ENCODE peak calls at places on chromosomes 1 and 21, in six cellular contexts. B is BJ, T is fibroblast of lung, H is H7, G is lower lobe of right lung, L is AG10803. Q is an unnamed sample.

GRCh38 chr1:215482079-215482478 is 85.0 kb upstream of the KCTD3 start:
- DNase-seq in T (no peak), G (no peak), L (no peak), B (no peak), H (no peak), Q (no peak)

GRCh38 chr1:231844986-231845502 is 218.5 kb downstream of the DISC1 start:
- DNase-seq in B (no peak), L (peak), T (peak), H (no peak), G (no peak), Q (no peak)

GRCh38 chr1:192263436-192263835 is 53.4 kb upstream of the RGS21 start:
- DNase-seq in L (peak), H (no peak), B (peak), G (no peak), T (peak), Q (peak)

GRCh38 chr1:165887877-165888551 is 60.6 kb downstream of the UCK2 start:
- DNase-seq in H (no peak), L (no peak), G (no peak), B (no peak), T (no peak), Q (no peak)

GRCh38 chr1:223212441-223212840 is 69.4 kb upstream of the TLR5 start:
- DNase-seq in L (no peak), G (no peak), H (no peak), B (no peak), T (no peak), Q (no peak)

GRCh38 chr1:203906932-203907331 is 45.5 kb downstream of the SNRPE start:
- DNase-seq in L (peak), H (no peak), B (peak), G (no peak), T (peak), Q (peak)

GRCh38 chr1:101757985-101758384 is 238.7 kb downstream of the OLFM3 start:
- DNase-seq in L (no peak), B (no peak), G (no peak), T (no peak), H (no peak), Q (no peak)

GRCh38 chr1:153805042-153805745 is 30.0 kb downstream of the SLC27A3 start:
- DNase-seq in G (peak), H (no peak), B (peak), L (peak), T (peak), Q (peak)

GRCh38 chr1:234986750-234987414 is 141.8 kb downstream of the TOMM20 start:
- DNase-seq in G (no peak), B (no peak), T (no peak), H (no peak), L (no peak), Q (peak)

GRCh38 chr1:22591576-22591975 is 28.3 kb downstream of the EPHA8 start:
- DNase-seq in G (no peak), T (no peak), H (no peak), B (no peak), L (no peak), Q (no peak)

GRCh38 chr1:67429528-67430357 is 459 bp downstream of the SERBP1 start:
- DNase-seq in B (no peak), H (peak), T (no peak), L (no peak), G (peak), Q (peak)

GRCh38 chr1:161531986-161532875 is 7.9 kb downstream of the HSPA6 start:
- DNase-seq in G (no peak), B (no peak), H (peak), L (no peak), T (no peak), Q (peak)

GRCh38 chr21:29164330-29164942 is 34.0 kb downstream of the MAP3K7CL start:
- DNase-seq in H (peak), L (peak), B (no peak), T (peak), G (no peak), Q (peak)

GRCh38 chr1:186828612-186829542 is at the start of gene PLA2G4A:
- DNase-seq in L (peak), T (peak), G (peak), H (peak), B (peak), Q (peak)

DNA sequence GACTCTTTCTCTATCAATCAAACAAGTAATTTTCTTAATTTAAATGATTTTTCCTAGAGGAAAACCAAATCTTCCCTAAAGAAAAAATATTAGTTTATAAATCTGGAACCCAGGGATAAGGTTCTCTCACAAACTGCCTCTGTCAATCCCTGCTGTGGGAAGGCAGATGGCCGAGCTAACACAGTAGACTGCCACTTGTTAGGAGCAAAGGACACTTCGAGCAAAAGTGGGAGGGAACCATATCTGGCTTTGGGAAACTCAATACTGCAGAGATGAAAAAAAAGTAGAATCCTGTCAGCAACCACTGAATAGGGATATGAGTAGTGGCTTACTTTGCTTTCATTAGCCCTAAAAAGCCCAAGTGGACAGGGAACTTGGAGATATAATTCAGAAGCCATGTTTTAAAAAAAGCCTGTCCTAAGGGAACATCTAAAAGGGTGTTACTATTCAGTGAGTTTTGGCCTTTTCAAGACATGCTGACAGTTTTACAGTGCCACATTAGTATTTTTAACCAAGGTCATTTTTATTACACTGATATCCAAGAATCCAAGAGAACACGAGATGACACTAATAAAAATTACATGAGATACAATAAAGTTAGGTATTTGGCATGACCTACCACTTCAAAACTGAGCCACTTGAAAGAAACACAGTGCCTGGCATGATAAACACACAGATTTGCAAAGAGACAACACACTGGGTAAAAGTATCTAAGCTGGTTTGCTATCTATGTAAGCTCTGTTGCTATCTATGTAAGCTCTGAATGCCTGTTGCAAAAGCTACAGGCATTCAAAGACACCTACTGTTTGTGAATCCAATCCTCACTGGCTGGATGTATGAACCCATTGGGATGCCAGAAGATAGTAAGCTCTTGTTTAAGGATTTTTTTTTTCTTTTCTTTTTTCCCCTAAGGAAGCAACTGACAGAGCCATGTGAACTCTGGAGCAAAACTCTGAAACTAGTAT is 21.4 kb downstream of the TEX38 start:
- DNase-seq in H (no peak), G (no peak), T (no peak), L (no peak), B (no peak), Q (no peak)
- H3K4me3 ChIP-seq in H (no peak), G (no peak), T (no peak), L (no peak), B (no peak), Q (no peak)

GRCh38 chr1:224802596-224802995 is 126.9 kb upstream of the DNAH14 start:
- DNase-seq in H (no peak), L (no peak), B (no peak), T (no peak), G (no peak), Q (no peak)

GRCh38 chr1:224799083-224799482 is 130.4 kb upstream of the DNAH14 start:
- DNase-seq in B (no peak), G (no peak), H (no peak), L (no peak), T (no peak), Q (no peak)

GRCh38 chr1:224804220-224804619 is 125.3 kb upstream of the DNAH14 start:
- DNase-seq in L (no peak), G (no peak), T (no peak), H (no peak), B (no peak), Q (no peak)

GRCh38 chr1:224801761-224802490 is 127.5 kb upstream of the DNAH14 start:
- DNase-seq in B (no peak), G (no peak), T (no peak), L (no peak), H (no peak), Q (no peak)

DNA sequence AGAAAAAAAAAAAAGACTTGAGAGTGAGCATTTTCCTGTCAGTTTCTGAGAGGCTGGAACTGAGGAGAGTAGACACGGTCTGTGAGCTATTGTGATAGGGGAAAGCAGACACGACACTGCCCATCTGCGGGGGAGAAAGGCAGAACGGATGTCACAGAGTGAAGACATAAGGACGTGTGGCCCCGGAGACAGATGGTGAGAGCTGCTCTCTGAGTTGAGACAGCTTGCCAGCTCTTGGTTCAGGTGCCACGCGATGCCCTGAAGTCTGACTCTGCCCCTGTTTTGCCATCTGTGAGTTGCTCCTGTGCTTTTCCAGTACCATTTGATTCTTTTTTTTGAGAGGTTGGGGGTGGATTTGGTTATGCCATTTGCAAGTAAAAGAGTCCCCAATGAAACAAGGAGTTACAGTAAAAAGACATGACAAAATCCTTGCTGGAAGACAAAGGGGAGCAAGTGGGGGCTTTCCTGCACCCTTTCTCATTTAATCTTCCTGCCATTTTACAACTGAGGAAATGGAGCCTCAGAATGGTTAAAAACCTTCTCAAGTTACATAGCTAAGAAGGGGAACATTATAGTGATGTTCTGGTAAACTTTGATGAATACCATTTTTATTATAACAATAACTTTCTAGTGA is 128.9 kb upstream of the DNAH14 start:
- DNase-seq in H (peak), G (no peak), B (no peak), T (no peak), L (no peak), Q (no peak)
- H3K4me3 ChIP-seq in H (no peak), G (no peak), B (no peak), T (no peak), L (no peak), Q (no peak)

GRCh38 chr1:228889289-228889688 is 154.0 kb downstream of the RHOU start:
- DNase-seq in B (no peak), T (no peak), G (no peak), H (no peak), L (no peak), Q (no peak)
- H3K4me3 ChIP-seq in B (no peak), T (no peak), G (no peak), H (no peak), L (no peak), Q (no peak)

DNA sequence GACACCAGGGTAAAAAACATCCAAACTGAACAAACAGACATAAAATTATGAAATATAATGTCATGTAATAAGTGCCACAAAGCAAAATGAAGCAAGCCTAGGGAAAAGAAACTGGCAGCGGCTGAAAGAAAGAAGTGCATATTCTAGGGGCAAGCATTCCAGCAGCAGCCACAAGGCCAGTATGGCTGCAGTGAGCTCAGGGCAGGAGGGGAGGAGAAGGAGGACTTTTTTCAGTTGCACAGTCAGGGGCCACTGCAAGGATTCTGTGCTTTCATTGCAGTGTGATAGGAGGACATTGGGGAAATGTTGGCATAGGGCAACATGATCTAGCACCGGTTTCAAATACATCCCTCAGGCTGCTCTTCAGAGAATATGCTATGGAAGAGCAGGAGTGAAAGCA is 263.8 kb downstream of the NEGR1 start:
- DNase-seq in T (no peak), L (no peak), H (peak), B (no peak), G (no peak), Q (no peak)
- H3K4me3 ChIP-seq in T (no peak), L (no peak), H (no peak), B (no peak), G (no peak), Q (no peak)

DNA sequence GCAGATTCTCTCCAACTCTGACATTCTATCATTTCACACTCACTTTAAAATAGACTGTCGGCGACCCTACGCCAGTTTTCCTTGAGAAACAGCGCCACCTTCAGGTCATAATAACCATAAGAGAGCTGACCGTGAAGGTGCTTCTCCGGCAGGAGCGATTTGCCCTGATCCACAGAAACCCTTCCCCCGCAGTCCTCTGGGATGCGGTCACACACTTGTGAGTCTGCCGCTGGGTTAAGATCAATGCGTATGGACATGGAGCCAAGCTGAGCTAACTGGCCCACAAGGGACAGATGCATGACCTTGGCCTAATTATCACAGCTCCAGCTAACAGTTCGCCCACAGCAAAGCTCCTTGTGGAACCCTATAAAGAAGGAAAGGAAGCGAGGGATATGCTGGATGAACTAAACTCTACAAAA is 32.8 kb upstream of the IFNAR2 start:
- DNase-seq in L (peak), B (no peak), T (peak), H (peak), G (peak), Q (peak)
- H3K4me3 ChIP-seq in L (no peak), B (no peak), T (no peak), H (no peak), G (no peak), Q (no peak)

DNA sequence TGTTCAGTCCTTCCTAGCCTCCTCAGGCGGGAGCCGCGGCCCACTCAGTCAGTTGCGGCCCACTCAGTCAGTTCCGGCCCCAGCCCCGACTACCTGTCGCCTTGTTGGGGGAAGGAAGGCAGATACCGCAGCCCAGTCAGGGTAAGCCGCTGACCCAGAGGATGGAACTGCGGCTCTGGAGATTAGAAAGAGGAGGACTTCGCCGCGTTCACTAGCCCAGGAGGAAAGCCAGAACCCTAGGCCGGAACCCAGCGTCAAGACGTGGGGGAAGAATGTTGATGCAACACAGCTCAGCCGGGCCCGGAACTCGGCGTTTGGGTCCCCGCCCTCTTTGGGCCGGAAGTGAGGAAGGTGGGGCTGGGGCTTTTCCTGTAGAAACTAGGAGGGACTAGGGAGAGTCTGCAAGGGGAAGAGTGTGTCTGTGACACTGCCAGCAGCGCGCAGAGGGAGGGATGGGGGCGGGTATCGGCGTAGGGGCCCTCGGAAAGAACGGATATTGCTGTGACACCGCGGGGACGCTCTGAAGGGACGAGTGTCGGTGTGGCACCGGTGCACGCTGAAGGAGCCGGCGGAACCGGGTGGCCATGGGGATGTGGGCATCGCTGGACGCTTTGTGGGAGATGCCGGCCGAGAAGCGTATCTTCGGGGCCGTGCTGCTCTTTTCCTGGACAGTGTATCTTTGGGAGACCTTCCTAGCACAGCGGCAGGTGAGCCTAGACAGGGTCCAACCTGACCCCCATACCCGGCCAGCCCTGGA is at the start of gene ZMPSTE24:
- DNase-seq in T (peak), G (peak), B (peak), H (peak), L (peak), Q (peak)
- H3K4me3 ChIP-seq in T (peak), G (peak), B (peak), H (peak), L (peak), Q (peak)

GRCh38 chr1:155890251-155890650 is 20.9 kb downstream of the RIT1 start:
- DNase-seq in T (no peak), B (no peak), L (no peak), H (no peak), G (no peak), Q (no peak)

GRCh38 chr1:155897746-155898145 is 13.4 kb downstream of the RIT1 start:
- DNase-seq in H (no peak), G (no peak), L (no peak), B (no peak), T (no peak), Q (no peak)

GRCh38 chr1:155892801-155893200 is 18.3 kb downstream of the RIT1 start:
- DNase-seq in H (no peak), L (peak), G (no peak), T (peak), B (no peak), Q (peak)

GRCh38 chr1:155889566-155889965 is 21.6 kb downstream of the RIT1 start:
- DNase-seq in B (no peak), H (no peak), L (no peak), G (no peak), T (peak), Q (no peak)

DNA sequence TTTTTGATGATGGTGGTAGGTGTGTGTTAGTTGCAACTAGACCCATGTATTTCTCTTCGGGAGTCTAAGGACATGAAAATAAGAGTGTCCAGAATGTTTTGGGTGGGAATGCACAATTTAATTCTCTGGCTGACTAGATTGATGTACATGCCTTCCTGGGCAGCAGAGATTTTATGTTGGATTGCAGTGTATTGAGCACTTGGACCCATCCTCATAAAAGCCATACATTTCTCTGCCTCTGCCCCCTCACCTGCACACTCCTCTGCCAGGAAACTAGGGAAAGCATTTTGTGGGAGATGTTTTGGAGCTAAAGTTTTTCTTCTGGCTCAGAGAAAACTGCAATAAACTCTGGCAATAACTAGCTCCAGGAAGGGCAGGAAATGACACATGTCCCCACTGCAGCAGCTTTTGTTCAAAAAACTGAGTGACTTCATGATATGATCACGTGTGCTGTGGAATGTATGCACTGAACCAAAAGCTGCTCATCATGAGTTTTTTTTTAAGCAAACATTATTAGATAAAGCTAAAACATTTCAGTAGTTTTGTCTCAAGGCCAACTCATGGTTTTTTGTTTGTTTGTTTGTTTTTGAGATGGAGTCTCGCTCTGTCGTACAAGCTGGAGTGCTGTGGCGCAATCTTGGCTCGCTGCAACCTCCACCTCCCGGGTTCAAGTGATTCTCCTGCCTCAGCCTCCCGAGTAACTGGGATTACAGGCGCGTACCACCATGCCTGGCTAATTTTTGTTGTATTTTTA is 17.6 kb downstream of the RIT1 start:
- DNase-seq in B (peak), L (peak), H (no peak), T (peak), G (no peak), Q (peak)
- H3K4me3 ChIP-seq in B (no peak), L (peak), H (no peak), T (no peak), G (no peak), Q (no peak)

DNA sequence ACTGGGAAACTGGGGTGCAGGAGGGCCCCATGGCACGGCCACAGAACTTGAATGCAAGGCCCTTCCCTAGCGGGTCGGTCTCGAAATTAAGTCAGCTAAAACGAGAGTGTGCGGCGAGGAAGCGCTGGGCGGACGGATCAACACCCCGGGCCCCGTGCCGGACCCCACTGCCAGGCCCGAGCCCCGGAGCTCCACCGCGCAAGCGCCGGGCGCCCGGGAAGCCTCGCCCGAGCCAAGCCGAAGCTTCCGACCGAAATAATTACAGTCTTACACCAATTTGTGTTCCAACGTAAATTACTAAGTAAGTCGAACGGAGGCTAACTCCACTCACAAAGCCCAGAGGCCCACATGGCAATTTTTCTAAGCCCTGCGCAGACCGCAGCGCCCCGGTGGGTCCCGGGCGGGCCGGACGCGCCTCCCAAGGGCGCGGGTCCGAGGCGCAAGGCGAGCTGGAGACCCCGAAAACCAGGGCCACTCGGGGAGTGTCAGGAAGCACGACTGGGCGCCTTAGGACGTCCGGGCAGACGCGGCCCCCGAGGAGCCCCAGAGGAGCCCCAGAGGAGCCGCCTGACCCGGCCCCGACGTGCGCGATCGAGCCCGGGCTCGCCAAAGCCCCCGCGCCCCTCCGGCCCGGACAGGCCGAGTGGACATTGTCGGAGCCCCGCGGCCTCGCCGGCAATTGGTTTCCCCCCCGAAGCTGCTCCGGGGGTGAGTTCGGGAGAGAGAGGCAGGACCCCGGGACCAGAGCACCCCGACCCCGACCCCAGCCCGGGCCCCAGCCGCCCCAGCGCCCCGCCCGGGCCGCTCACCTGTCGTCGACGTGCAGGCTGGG is 585 bp downstream of the RIPK4 start:
- DNase-seq in G (no peak), T (no peak), H (peak), B (no peak), L (no peak), Q (no peak)
- H3K4me3 ChIP-seq in G (peak), T (no peak), H (peak), B (peak), L (peak), Q (no peak)

Q was measured in fibroblast of mammary gland.